ENCODE peak calls at places on chromosomes 3 and 15, in six cellular contexts. One of them, this sample, is unnamed.

GRCh38 chr3:177842743-177843734 is 645.8 kb upstream of the TBL1XR1 start:
- DNase-seq in cardiac muscle cell: no peak
- DNase-seq in RWPE2: no peak
- DNase-seq in gastrocnemius medialis: no peak
- DNase-seq in tibial nerve: no peak
- DNase-seq in A549: no peak
- DNase-seq in this sample: no peak

GRCh38 chr15:38874464-38874863 is 309.9 kb upstream of the RASGRP1 start:
- DNase-seq in cardiac muscle cell: no peak
- DNase-seq in gastrocnemius medialis: no peak
- DNase-seq in tibial nerve: no peak
- DNase-seq in A549: peak; percentile 38
- DNase-seq in RWPE2: no peak
- DNase-seq in this sample: no peak

GRCh38 chr15:38530113-38530512 is 34.5 kb downstream of the RASGRP1 start:
- DNase-seq in tibial nerve: no peak
- DNase-seq in A549: no peak
- DNase-seq in cardiac muscle cell: no peak
- DNase-seq in gastrocnemius medialis: no peak
- DNase-seq in RWPE2: no peak
- DNase-seq in this sample: no peak

GRCh38 chr3:69541823-69542264 is 156.0 kb upstream of the FRMD4B start:
- DNase-seq in RWPE2: peak; percentile 66
- DNase-seq in tibial nerve: no peak
- DNase-seq in gastrocnemius medialis: no peak
- DNase-seq in cardiac muscle cell: peak; percentile 50
- DNase-seq in A549: no peak
- DNase-seq in this sample: peak; percentile 1

GRCh38 chr3:94285874-94286273 is 223.0 kb downstream of the NSUN3 start:
- DNase-seq in A549: peak; percentile 14
- DNase-seq in RWPE2: no peak
- DNase-seq in cardiac muscle cell: no peak
- DNase-seq in tibial nerve: no peak
- DNase-seq in gastrocnemius medialis: no peak
- DNase-seq in this sample: no peak

GRCh38 chr15:98667521-98668179 is 19.3 kb downstream of the IGF1R start:
- DNase-seq in cardiac muscle cell: no peak
- DNase-seq in gastrocnemius medialis: no peak
- DNase-seq in A549: no peak
- DNase-seq in tibial nerve: no peak
- DNase-seq in RWPE2: peak; percentile 82
- DNase-seq in this sample: no peak

GRCh38 chr3:105944721-105945120 is 75.9 kb upstream of the CBLB start:
- DNase-seq in cardiac muscle cell: no peak
- DNase-seq in gastrocnemius medialis: no peak
- DNase-seq in A549: peak; percentile 52
- DNase-seq in tibial nerve: no peak
- DNase-seq in RWPE2: no peak
- DNase-seq in this sample: no peak

GRCh38 chr15:34279341-34279740 is 54.5 kb downstream of the EMC4 start:
- DNase-seq in tibial nerve: no peak
- DNase-seq in RWPE2: no peak
- DNase-seq in gastrocnemius medialis: no peak
- DNase-seq in A549: peak; percentile 10
- DNase-seq in cardiac muscle cell: no peak
- DNase-seq in this sample: no peak

GRCh38 chr15:48040166-48040817 is 80.5 kb upstream of the SLC24A5 start:
- DNase-seq in A549: no peak
- DNase-seq in cardiac muscle cell: no peak
- DNase-seq in tibial nerve: no peak
- DNase-seq in RWPE2: no peak
- DNase-seq in gastrocnemius medialis: no peak
- DNase-seq in this sample: no peak

GRCh38 chr3:48990636-48991421 is 788 bp downstream of the P4HTM start:
- DNase-seq in RWPE2: no peak
- DNase-seq in cardiac muscle cell: peak; percentile 35
- DNase-seq in A549: peak; percentile 44
- DNase-seq in gastrocnemius medialis: no peak
- DNase-seq in tibial nerve: no peak
- DNase-seq in this sample: no peak
- H3K27ac ChIP-seq in RWPE2: peak overlapping the region; percentile 74
- H3K27ac ChIP-seq in cardiac muscle cell: peak overlapping the region; percentile 86
- H3K27ac ChIP-seq in A549: peak overlapping the region; percentile 97
- H3K27ac ChIP-seq in gastrocnemius medialis: peak overlapping the region; percentile 89
- H3K27ac ChIP-seq in tibial nerve: peak overlapping the region; percentile 90
- H3K27ac ChIP-seq in this sample: peak overlapping the region; percentile 82

GRCh38 chr3:127764301-127764700 is 58.0 kb downstream of the MGLL start:
- DNase-seq in A549: no peak
- DNase-seq in gastrocnemius medialis: no peak
- DNase-seq in cardiac muscle cell: no peak
- DNase-seq in tibial nerve: no peak
- DNase-seq in RWPE2: no peak
- DNase-seq in this sample: no peak
- H3K27ac ChIP-seq in A549: peak overlapping the region; percentile 89
- H3K27ac ChIP-seq in gastrocnemius medialis: peak overlapping the region; percentile 73
- H3K27ac ChIP-seq in cardiac muscle cell: no peak overlapping the region
- H3K27ac ChIP-seq in tibial nerve: no peak overlapping the region
- H3K27ac ChIP-seq in RWPE2: no peak overlapping the region
- H3K27ac ChIP-seq in this sample: no peak overlapping the region

DNA sequence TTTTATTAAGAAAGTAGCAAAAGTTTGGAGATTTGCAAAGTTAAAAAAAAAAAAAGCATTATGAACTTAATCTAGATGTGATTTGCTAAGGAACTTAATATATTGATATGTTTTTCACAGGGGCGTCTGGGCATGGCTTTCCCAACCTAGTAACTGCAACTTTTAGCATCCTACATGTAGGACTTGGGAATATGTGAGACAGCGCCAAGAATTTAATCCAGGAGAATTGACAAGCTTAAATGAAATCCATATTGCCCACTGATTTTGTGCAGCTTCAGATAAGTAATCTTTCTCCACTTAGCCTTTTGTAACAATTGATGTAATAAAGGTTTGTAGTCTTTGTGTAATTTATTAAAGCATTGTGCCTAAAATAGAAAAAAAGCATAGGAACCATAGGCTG is 982 bp upstream of the GABPB1 start:
- DNase-seq in cardiac muscle cell: no peak
- DNase-seq in A549: no peak
- DNase-seq in tibial nerve: no peak
- DNase-seq in RWPE2: no peak
- DNase-seq in gastrocnemius medialis: no peak
- DNase-seq in this sample: no peak
- H3K27ac ChIP-seq in cardiac muscle cell: peak overlapping the region; percentile 95
- H3K27ac ChIP-seq in A549: peak overlapping the region; percentile 96
- H3K27ac ChIP-seq in tibial nerve: peak overlapping the region; percentile 100
- H3K27ac ChIP-seq in RWPE2: peak overlapping the region; percentile 93
- H3K27ac ChIP-seq in gastrocnemius medialis: peak overlapping the region; percentile 93
- H3K27ac ChIP-seq in this sample: peak overlapping the region; percentile 97

GRCh38 chr3:57972421-57973111 is 35.7 kb upstream of the FLNB start:
- DNase-seq in RWPE2: peak; percentile 76
- DNase-seq in tibial nerve: no peak
- DNase-seq in gastrocnemius medialis: no peak
- DNase-seq in cardiac muscle cell: no peak
- DNase-seq in A549: peak; percentile 73
- DNase-seq in this sample: no peak
- H3K27ac ChIP-seq in RWPE2: peak overlapping the region; percentile 99
- H3K27ac ChIP-seq in tibial nerve: peak overlapping the region; percentile 65
- H3K27ac ChIP-seq in gastrocnemius medialis: no peak overlapping the region
- H3K27ac ChIP-seq in cardiac muscle cell: no peak overlapping the region
- H3K27ac ChIP-seq in A549: peak overlapping the region; percentile 98
- H3K27ac ChIP-seq in this sample: no peak overlapping the region

GRCh38 chr3:27532426-27532825 is 48.2 kb upstream of the SLC4A7 start:
- DNase-seq in RWPE2: no peak
- DNase-seq in cardiac muscle cell: no peak
- DNase-seq in tibial nerve: no peak
- DNase-seq in gastrocnemius medialis: no peak
- DNase-seq in A549: no peak
- DNase-seq in this sample: no peak

GRCh38 chr3:27533718-27534578 is 49.8 kb upstream of the SLC4A7 start:
- DNase-seq in cardiac muscle cell: no peak
- DNase-seq in RWPE2: peak; percentile 96
- DNase-seq in gastrocnemius medialis: peak; percentile 52
- DNase-seq in tibial nerve: peak; percentile 16
- DNase-seq in A549: peak; percentile 98
- DNase-seq in this sample: no peak

GRCh38 chr3:27532931-27533607 is 48.9 kb upstream of the SLC4A7 start:
- DNase-seq in tibial nerve: no peak
- DNase-seq in gastrocnemius medialis: no peak
- DNase-seq in cardiac muscle cell: no peak
- DNase-seq in RWPE2: no peak
- DNase-seq in A549: no peak
- DNase-seq in this sample: no peak

GRCh38 chr3:27536451-27536850 is 52.3 kb upstream of the SLC4A7 start:
- DNase-seq in cardiac muscle cell: no peak
- DNase-seq in tibial nerve: no peak
- DNase-seq in RWPE2: no peak
- DNase-seq in A549: no peak
- DNase-seq in gastrocnemius medialis: no peak
- DNase-seq in this sample: no peak

DNA sequence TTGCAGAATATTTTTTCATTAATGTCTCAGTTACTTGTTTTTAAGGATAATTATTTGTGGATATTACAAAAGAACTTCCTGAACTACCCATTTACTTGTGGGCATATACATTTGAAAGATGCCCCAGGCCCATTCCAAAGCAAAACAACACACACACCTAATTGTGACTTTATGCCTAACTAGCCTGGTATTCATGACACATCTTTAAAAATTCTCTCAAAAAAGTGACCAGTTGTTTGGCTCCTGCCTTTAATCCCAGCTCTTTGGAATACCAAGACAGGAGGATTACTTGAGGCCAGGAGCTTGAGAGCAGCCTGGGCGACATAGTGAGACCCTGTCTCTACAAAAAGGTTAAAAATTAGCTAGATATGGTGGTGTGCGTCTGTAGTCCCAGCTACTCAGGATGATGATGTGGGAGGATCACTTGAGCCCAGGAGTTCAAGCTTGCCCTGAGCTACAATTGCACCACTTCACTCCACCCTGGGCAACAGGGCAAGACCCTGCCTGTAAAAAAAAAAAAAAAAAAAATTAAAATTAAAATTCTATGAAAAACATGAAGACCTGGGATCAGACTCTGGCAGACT is 51.7 kb upstream of the SLC4A7 start:
- DNase-seq in tibial nerve: no peak
- DNase-seq in RWPE2: no peak
- DNase-seq in gastrocnemius medialis: no peak
- DNase-seq in A549: peak; percentile 75
- DNase-seq in cardiac muscle cell: no peak
- DNase-seq in this sample: no peak
- H3K27ac ChIP-seq in tibial nerve: no peak overlapping the region
- H3K27ac ChIP-seq in RWPE2: peak overlapping the region; percentile 100
- H3K27ac ChIP-seq in gastrocnemius medialis: no peak overlapping the region
- H3K27ac ChIP-seq in A549: peak overlapping the region; percentile 93
- H3K27ac ChIP-seq in cardiac muscle cell: no peak overlapping the region
- H3K27ac ChIP-seq in this sample: no peak overlapping the region

GRCh38 chr15:50884583-50884982 is 23.9 kb upstream of the AP4E1 start:
- DNase-seq in tibial nerve: no peak
- DNase-seq in RWPE2: peak; percentile 87
- DNase-seq in cardiac muscle cell: no peak
- DNase-seq in A549: peak; percentile 70
- DNase-seq in gastrocnemius medialis: no peak
- DNase-seq in this sample: no peak
- H3K27ac ChIP-seq in tibial nerve: no peak overlapping the region
- H3K27ac ChIP-seq in RWPE2: peak overlapping the region; percentile 99
- H3K27ac ChIP-seq in cardiac muscle cell: no peak overlapping the region
- H3K27ac ChIP-seq in A549: peak overlapping the region; percentile 89
- H3K27ac ChIP-seq in gastrocnemius medialis: peak overlapping the region; percentile 70
- H3K27ac ChIP-seq in this sample: no peak overlapping the region

DNA sequence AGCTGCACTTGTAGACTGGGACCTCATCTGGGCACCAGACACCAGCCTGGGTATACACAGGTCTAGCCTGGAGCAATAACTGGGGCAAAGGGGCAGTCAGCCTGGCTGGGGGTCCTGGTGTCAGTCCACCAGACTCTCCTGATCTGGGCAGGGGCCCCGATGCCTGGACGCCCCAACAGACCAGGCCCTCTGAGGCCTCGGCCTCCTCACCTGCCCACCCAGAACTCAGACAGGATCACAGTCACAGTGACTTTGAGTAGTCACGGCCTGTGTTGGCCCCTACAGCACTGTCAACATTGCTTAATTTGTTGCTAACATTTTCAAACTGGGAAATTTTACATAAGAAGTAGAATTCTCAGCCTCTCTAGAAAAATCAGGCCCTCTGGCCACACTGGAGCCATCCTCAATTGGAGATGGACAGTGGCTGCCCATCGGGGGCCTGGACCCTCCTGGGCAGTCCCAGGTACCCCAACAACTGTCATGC is 5.8 kb downstream of the TWF2 start:
- DNase-seq in cardiac muscle cell: no peak
- DNase-seq in A549: no peak
- DNase-seq in tibial nerve: no peak
- DNase-seq in gastrocnemius medialis: no peak
- DNase-seq in RWPE2: peak; percentile 28
- DNase-seq in this sample: no peak
- H3K27ac ChIP-seq in cardiac muscle cell: no peak overlapping the region
- H3K27ac ChIP-seq in A549: no peak overlapping the region
- H3K27ac ChIP-seq in tibial nerve: no peak overlapping the region
- H3K27ac ChIP-seq in gastrocnemius medialis: peak overlapping the region; percentile 100
- H3K27ac ChIP-seq in RWPE2: no peak overlapping the region
- H3K27ac ChIP-seq in this sample: peak overlapping the region; percentile 62

DNA sequence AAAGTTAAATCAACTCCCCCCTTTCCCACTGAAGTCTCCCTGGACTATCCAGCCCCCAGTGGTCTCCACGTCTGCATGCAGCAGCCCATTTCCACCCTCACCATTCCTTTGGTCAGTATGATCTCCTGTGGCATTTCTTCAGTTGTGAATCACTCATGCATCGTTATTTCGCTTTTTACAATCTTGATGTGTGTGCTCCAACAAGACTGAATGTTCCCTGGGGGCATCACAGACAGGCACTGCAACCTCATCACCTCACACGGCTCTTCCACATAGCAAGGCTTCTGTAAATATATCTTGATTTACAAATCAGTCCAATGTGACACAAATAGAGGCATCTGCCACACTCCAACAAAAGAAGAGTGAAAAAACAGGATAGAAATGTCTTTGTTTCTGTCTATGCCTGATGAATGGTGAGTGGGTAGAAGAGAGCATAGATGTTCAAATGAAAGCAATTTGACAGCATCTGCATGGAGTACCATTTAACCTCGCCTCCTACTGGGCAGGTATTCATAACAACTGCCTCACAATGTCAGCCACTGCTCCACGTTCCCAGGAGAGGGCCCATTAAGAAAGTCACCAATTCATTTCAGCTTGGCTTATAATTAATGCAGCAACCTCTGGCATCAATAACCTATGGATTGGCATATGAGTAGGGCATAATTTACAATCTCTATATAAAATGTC is 5.2 kb downstream of the HEG1 start:
- DNase-seq in cardiac muscle cell: no peak
- DNase-seq in gastrocnemius medialis: no peak
- DNase-seq in RWPE2: no peak
- DNase-seq in A549: no peak
- DNase-seq in tibial nerve: no peak
- DNase-seq in this sample: no peak
- H3K27ac ChIP-seq in cardiac muscle cell: no peak overlapping the region
- H3K27ac ChIP-seq in gastrocnemius medialis: no peak overlapping the region
- H3K27ac ChIP-seq in RWPE2: peak overlapping the region; percentile 79
- H3K27ac ChIP-seq in A549: no peak overlapping the region
- H3K27ac ChIP-seq in tibial nerve: no peak overlapping the region
- H3K27ac ChIP-seq in this sample: peak overlapping the region; percentile 89

This sample was measured in naive thymus-derived CD4-positive, alpha-beta T cell.